ENCODE peak calls at places on chromosomes 1 and 21, in four cellular contexts. M is K562, G is HepG2, Y is GM12878. E is an unnamed sample.
A peak's percentile ranks its signal among the peaks of the same experiment; 100 is the strongest.

GRCh38 chr1:187947359-187947758 is 1118.6 kb downstream of the PLA2G4A start:
- DNase-seq in M (no peak), G (no peak), Y (no peak), E (no peak)

GRCh38 chr1:240399381-240399780 is 212.6 kb downstream of the GREM2 start:
- DNase-seq in M (peak; percentile 17), G (no peak), Y (no peak), E (no peak)

GRCh38 chr21:28971171-28971570 is 21.5 kb downstream of the LTN1 start:
- DNase-seq in M (no peak), G (no peak), Y (no peak), E (no peak)

GRCh38 chr21:34885636-34886553 is 163.2 kb downstream of the RUNX1 start:
- DNase-seq in M (peak; percentile 38), G (peak; percentile 55), Y (no peak), E (peak; percentile 47)

GRCh38 chr1:42945171-42945570 is 13.5 kb downstream of the SLC2A1 start:
- DNase-seq in M (no peak), G (no peak), Y (no peak), E (no peak)

GRCh38 chr1:241250465-241250864 is 106.5 kb downstream of the RGS7 start:
- DNase-seq in M (no peak), G (no peak), Y (no peak), E (no peak)

GRCh38 chr1:54429838-54430237 is 23.6 kb upstream of the SSBP3 start:
- DNase-seq in M (no peak), G (no peak), Y (no peak), E (no peak)

GRCh38 chr1:151537112-151537511 is 3.0 kb upstream of the TUFT1 start:
- DNase-seq in M (peak; percentile 37), G (no peak), Y (no peak), E (no peak)

GRCh38 chr1:9061949-9062555 is 7.4 kb downstream of the SLC2A5 start:
- DNase-seq in M (no peak), G (no peak), Y (no peak), E (no peak)

GRCh38 chr1:206890690-206891089 is 6.6 kb upstream of the IL24 start:
- DNase-seq in M (no peak), G (no peak), Y (no peak), E (no peak)

GRCh38 chr1:27412502-27412901 is 20.1 kb downstream of the GPR3 start:
- DNase-seq in M (no peak), G (no peak), Y (no peak), E (no peak)

GRCh38 chr1:202810615-202811295 is at the start of gene PCAT6:
- DNase-seq in M (peak; percentile 98), G (peak; percentile 88), Y (peak; percentile 21), E (peak; percentile 98)

GRCh38 chr1:76055987-76056386 is 18.6 kb upstream of the ST6GALNAC3 start:
- DNase-seq in M (no peak), G (no peak), Y (no peak), E (peak; percentile 25)

GRCh38 chr21:26795866-26796329 is 49.3 kb downstream of the ADAMTS1 start:
- DNase-seq in M (no peak), G (no peak), Y (no peak), E (no peak)

GRCh38 chr1:58432813-58433668 is 113.5 kb downstream of the OMA1 start:
- DNase-seq in M (no peak), G (no peak), Y (peak; percentile 17), E (peak; percentile 78)

GRCh38 chr1:223700942-223701637 is 11.2 kb upstream of the CAPN2 start:
- DNase-seq in M (peak; percentile 93), G (peak; percentile 32), Y (no peak), E (no peak)

GRCh38 chr1:223417903-223418663 is 24.9 kb downstream of the CCDC185 start:
- DNase-seq in M (no peak), G (no peak), Y (no peak), E (no peak)

GRCh38 chr21:42554251-42554937 is 40.7 kb downstream of the SLC37A1 start:
- DNase-seq in M (no peak), G (no peak), Y (no peak), E (peak; percentile 32)

GRCh38 chr1:8602471-8603219 is 214.8 kb downstream of the RERE start:
- DNase-seq in M (no peak), G (no peak), Y (no peak), E (no peak)

GRCh38 chr1:77398115-77398514 is 116.3 kb downstream of the AK5 start:
- DNase-seq in M (no peak), G (no peak), Y (no peak), E (no peak)

GRCh38 chr1:21833392-21833976 is 21.4 kb downstream of the LDLRAD2 start:
- DNase-seq in M (no peak), G (no peak), Y (no peak), E (no peak)

GRCh38 chr1:950268-950667 is 8.8 kb downstream of the NOC2L start:
- DNase-seq in M (no peak), G (no peak), Y (no peak), E (no peak)

GRCh38 chr21:37490084-37490483 is 123.5 kb downstream of the DYRK1A start:
- DNase-seq in M (no peak), G (no peak), Y (no peak), E (no peak)

GRCh38 chr21:23130308-23130707 is 2132.1 kb downstream of the NCAM2 start:
- DNase-seq in M (no peak), G (no peak), Y (no peak), E (no peak)

GRCh38 chr1:230822092-230822581 is 46.2 kb downstream of the C1orf198 start:
- DNase-seq in M (no peak), G (no peak), Y (no peak), E (no peak)

GRCh38 chr1:186532481-186532880 is 71.6 kb upstream of the PDC start:
- DNase-seq in M (no peak), G (no peak), Y (no peak), E (no peak)

GRCh38 chr1:245842106-245842505 is 665.0 kb downstream of the SMYD3 start:
- DNase-seq in M (no peak), G (no peak), Y (no peak), E (no peak)

GRCh38 chr1:180571060-180571831 is 12.5 kb downstream of the OVAAL start:
- DNase-seq in M (no peak), G (no peak), Y (no peak), E (no peak)

GRCh38 chr1:247332215-247332900 is 691 bp upstream of the ZNF496 start:
- DNase-seq in M (peak; percentile 78), G (no peak), Y (no peak), E (peak; percentile 62)
- TF ChIP-seq CREM in M (no peak), G (no peak), Y (no peak), E (peak; percentile 55)

DNA sequence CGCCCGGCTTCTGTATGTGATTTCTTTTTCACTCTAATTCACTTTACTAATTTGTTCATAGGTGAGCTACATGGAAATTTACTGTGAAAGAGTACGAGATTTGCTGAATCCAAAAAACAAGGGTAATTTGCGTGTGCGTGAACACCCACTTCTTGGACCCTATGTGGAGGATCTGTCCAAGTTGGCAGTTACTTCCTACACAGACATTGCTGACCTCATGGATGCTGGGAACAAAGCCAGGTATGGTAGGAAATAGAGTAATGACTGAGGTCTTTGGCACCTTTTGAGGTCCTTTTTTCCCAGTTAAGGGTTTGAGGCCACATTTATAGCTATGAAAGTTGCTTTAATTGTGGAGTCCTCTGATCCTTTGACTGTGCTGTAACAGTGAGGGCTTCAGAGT is 56.9 kb downstream of the KIF1B start:
- DNase-seq in M (no peak), G (no peak), Y (no peak), E (no peak)
- TF ChIP-seq ETV6 in M (no peak), G (no peak), Y (no peak), E (no peak)

GRCh38 chr1:36206323-36206858 is 17.9 kb upstream of the THRAP3 start:
- DNase-seq in M (no peak), G (no peak), Y (no peak), E (no peak)

GRCh38 chr1:36204347-36204909 is 19.8 kb upstream of the THRAP3 start:
- DNase-seq in M (no peak), G (no peak), Y (no peak), E (no peak)

GRCh38 chr1:36203554-36204346 is 20.5 kb upstream of the THRAP3 start:
- DNase-seq in M (no peak), G (no peak), Y (no peak), E (no peak)

GRCh38 chr1:36208978-36209708 is 15.1 kb upstream of the THRAP3 start:
- DNase-seq in M (peak; percentile 21), G (no peak), Y (no peak), E (no peak)

GRCh38 chr1:36207339-36207738 is 16.9 kb upstream of the THRAP3 start:
- DNase-seq in M (no peak), G (no peak), Y (no peak), E (peak; percentile 41)
- TF ChIP-seq USF2 in M (no peak), G (no peak), Y (no peak), E (no peak)

GRCh38 chr1:94540440-94541174 is 952 bp downstream of the F3 start:
- DNase-seq in M (no peak), G (no peak), Y (no peak), E (no peak)
- TF ChIP-seq CREM in M (no peak), G (no peak), Y (no peak), E (no peak)

DNA sequence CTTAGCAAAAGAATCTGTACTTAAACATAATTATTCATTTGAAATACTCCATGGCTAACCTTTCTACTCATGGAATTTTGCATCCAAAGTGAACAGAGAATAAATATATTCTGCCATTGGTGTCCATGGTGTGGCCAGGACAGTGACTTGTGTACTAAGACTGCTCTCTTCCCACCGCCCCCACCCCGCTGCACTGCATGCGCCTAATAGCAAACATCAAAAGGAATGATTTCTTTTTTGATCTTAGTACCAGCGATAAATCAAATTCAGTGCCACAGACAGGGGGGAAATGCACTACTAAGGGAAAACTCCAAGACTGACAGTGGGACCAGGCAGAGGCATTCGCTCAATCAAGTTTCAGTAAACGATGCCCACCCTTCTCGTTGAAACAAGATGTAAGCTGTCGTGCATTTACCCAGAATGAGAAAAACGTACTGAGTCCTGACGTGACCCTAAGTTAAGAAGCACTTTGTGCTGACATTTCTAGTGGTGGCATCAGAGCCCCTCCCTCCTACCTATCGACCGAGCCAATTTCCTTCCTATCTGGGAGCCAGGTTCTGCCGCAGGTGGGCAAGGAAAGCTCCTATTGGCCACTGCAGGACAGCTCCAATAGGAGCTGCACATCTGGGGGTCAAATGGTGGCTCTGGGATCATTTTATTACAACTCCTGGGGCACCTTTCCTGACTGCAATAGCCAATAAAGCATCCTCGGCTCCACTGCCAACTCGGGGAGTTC is 12.5 kb downstream of the ESRRG start:
- DNase-seq in M (no peak), G (no peak), Y (no peak), E (no peak)
- TF ChIP-seq ETV6 in M (no peak), G (no peak), Y (no peak), E (no peak)

GRCh38 chr1:200665851-200666250 is 3.9 kb downstream of the DDX59 start:
- DNase-seq in M (no peak), G (no peak), Y (no peak), E (no peak)

GRCh38 chr1:200659269-200659668 is 10.4 kb downstream of the DDX59 start:
- DNase-seq in M (no peak), G (no peak), Y (no peak), E (no peak)

GRCh38 chr1:200658037-200658808 is 11.5 kb downstream of the DDX59 start:
- DNase-seq in M (no peak), G (no peak), Y (no peak), E (no peak)

GRCh38 chr1:200666309-200666708 is 3.4 kb downstream of the DDX59 start:
- DNase-seq in M (no peak), G (no peak), Y (no peak), E (no peak)

DNA sequence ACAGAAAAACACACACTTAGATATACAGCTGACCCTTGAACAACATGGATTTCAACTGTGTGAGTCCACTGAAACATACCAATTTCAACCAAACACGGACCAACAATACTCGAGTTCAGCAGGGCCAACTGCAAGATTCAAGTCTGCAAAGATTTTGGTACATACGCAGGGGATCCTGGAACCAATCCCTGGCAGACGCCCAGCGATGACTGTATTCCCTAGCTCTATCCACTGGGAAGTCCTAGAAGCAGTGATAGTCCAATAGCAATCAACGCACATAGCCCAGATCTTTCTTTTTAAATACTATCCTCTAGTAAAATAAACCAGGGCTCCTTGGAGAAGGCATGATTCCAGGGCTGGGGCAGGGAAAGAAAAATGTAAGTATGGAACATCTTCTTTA is 9.0 kb downstream of the DDX59 start:
- DNase-seq in M (no peak), G (no peak), Y (no peak), E (no peak)
- TF ChIP-seq USF2 in M (no peak), G (no peak), Y (no peak), E (no peak)

E was measured in WTC11.